ENCODE peak calls at places on chromosomes 3 and 15, in six cellular contexts. O is cardiac muscle cell, B is upper lobe of left lung, U is heart right ventricle, P is stomach, Q is endodermal cell. M is an unnamed sample. For H3K4me1, the result is how much of the 10 kb centered on the place peaks cover.

GRCh38 chr15:53611145-53611920 is 148.1 kb downstream of the WDR72 start:
- DNase-seq in O (no peak), B (no peak), U (no peak), P (no peak), Q (no peak), M (no peak)

GRCh38 chr15:101306341-101307047 is 11.4 kb upstream of the SNRPA1 start:
- DNase-seq in O (no peak), B (peak), U (no peak), P (no peak), Q (peak), M (no peak)

GRCh38 chr3:40185029-40185695 is 124.3 kb upstream of the EIF1B start:
- DNase-seq in O (no peak), B (no peak), U (no peak), P (no peak), Q (peak), M (no peak)

GRCh38 chr3:195147649-195148121 is 123.3 kb downstream of the XXYLT1 start:
- DNase-seq in O (no peak), B (peak), U (peak), P (peak), Q (no peak), M (no peak)

GRCh38 chr3:107421170-107421792 is 44.0 kb downstream of the CCDC54 start:
- DNase-seq in O (peak), B (no peak), U (no peak), P (no peak), Q (no peak), M (no peak)

GRCh38 chr3:131903988-131904415 is 130.8 kb downstream of the CPNE4 start:
- DNase-seq in O (no peak), B (no peak), U (no peak), P (no peak), Q (no peak), M (no peak)

GRCh38 chr3:195129644-195130492 is 141.1 kb downstream of the XXYLT1 start:
- DNase-seq in O (no peak), B (no peak), U (no peak), P (no peak), Q (no peak), M (no peak)

GRCh38 chr3:124599779-124600693 is 130.2 kb upstream of the UMPS start:
- DNase-seq in O (peak), B (no peak), U (peak), P (no peak), Q (no peak), M (no peak)

GRCh38 chr15:73225358-73226015 is 143.3 kb downstream of the HCN4 start:
- DNase-seq in O (no peak), B (no peak), U (no peak), P (no peak), Q (peak), M (no peak)

GRCh38 chr3:3089017-3089416 is 21.2 kb downstream of the IL5RA start:
- DNase-seq in O (no peak), B (no peak), U (no peak), P (no peak), Q (no peak), M (no peak)

GRCh38 chr3:105195260-105195659 is 171.4 kb upstream of the ALCAM start:
- DNase-seq in O (no peak), B (no peak), U (no peak), P (no peak), Q (no peak), M (no peak)

GRCh38 chr3:151051533-151051932 is 33.9 kb upstream of the MED12L start:
- DNase-seq in O (no peak), B (no peak), U (no peak), P (no peak), Q (no peak), M (no peak)

GRCh38 chr15:77577350-77577749 is 55.4 kb downstream of the LINGO1 start:
- DNase-seq in O (no peak), B (no peak), U (no peak), P (no peak), Q (no peak), M (no peak)

GRCh38 chr3:79551325-79551892 is 216.4 kb downstream of the ROBO1 start:
- DNase-seq in O (no peak), B (no peak), U (no peak), P (no peak), Q (no peak), M (no peak)

DNA sequence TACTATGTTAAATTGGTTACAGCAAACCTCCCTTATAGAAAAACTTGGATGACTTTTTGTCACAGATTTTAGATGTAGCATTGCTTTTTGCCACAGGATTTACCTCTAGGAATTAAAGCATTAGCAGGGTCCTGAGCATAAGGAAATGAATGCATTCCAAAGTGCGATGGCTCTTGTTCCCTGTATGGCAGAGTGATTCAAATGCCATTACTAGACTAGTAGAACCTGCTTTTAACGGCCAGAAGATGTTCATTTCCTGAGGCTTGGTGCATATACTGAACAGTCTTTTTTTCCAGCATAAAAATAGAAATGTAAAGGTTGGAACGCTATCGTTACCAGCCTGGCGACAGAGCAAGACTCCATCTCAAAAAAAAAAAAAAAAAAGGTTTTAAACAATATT is 59.4 kb downstream of the WNT5A start:
- DNase-seq in O (no peak), B (no peak), U (no peak), P (no peak), Q (no peak), M (no peak)
- H3K4me1 ChIP-seq in O (under half), B (under half), U (under half), P (under half), Q (under half), M (under half)

GRCh38 chr15:31442203-31443090 is 115.8 kb downstream of the KLF13 start:
- DNase-seq in O (no peak), B (no peak), U (no peak), P (peak), Q (peak), M (no peak)
- TF ChIP-seq CTCF in O (peak), B (no peak), U (peak), P (no peak), Q (peak), M (no peak)

DNA sequence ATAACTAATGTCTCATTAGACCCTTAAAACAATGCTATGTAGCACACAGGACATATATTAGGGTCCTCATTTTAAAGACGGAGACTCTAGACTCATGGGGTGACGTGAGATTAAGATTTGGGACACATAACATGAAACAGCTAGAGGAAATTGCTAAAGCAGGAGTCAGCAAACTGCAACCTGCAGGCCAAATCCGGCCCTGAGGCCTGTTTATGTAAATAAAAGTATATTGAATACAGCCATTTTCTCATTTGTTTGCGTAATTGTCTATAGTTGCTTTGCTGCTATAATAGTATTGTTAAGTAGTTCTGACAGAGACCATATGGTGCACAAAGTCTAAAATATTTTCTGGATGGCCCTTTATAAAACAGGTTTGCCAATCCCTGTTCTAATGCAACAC is 115.4 kb downstream of the TMCO5A start:
- DNase-seq in O (no peak), B (no peak), U (no peak), P (no peak), Q (no peak), M (no peak)
- H3K27ac ChIP-seq in O (no peak), B (no peak), U (no peak), P (no peak), Q (no peak), M (no peak)

DNA sequence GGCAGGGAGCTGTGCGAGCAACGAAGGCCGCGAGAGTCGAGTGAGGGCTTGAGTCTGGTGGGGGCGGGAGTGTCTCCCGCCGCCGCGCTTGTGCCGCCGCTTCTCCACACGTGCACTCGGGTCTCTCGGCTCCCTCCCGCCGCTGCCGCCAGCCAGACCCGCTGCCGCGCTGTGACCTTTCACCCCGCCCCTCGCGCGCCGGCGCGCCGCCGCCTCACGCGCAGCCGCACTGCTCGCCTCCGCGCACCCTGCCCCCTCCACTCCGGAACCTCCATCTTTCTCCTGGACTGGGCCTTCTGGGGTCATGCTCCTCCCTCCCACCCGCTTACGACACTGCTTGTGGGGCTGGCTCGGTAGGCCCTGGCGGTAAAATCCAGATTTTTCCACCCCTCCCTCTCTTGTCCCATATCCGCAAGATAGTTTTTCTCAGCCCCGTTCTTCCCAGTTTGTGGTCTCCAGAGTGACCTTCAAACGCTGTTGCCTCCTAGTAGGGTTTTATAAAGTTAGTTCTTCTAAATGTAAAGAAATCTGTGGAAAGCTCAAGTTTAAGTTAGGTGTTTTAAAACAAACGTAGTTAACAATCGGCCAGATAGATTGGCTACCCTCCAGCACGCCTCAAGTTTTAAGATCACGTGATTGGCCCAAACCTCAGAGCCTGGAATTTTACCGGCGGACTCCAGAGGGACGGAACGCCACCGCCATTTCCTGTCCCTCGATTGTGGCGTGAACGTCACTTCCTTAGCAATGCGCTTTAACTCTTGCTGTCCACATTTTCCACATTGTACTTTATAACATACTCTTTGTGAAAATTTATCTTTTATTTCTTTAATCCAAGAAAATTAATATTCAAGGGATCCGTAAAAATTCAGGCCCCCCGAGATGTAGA is at the start of gene NAA50:
- DNase-seq in O (peak), B (peak), U (peak), P (peak), Q (peak), M (peak)
- H3K4me1 ChIP-seq in O (under half), B (under half), U (half or more), P (under half), Q (under half), M (under half)

GRCh38 chr3:57006949-57007419 is 53.5 kb upstream of the SPATA12 start:
- DNase-seq in O (peak), B (peak), U (no peak), P (peak), Q (peak), M (no peak)
- TF ChIP-seq CTCF in O (peak), B (no peak), U (peak), P (no peak), Q (peak), M (no peak)

DNA sequence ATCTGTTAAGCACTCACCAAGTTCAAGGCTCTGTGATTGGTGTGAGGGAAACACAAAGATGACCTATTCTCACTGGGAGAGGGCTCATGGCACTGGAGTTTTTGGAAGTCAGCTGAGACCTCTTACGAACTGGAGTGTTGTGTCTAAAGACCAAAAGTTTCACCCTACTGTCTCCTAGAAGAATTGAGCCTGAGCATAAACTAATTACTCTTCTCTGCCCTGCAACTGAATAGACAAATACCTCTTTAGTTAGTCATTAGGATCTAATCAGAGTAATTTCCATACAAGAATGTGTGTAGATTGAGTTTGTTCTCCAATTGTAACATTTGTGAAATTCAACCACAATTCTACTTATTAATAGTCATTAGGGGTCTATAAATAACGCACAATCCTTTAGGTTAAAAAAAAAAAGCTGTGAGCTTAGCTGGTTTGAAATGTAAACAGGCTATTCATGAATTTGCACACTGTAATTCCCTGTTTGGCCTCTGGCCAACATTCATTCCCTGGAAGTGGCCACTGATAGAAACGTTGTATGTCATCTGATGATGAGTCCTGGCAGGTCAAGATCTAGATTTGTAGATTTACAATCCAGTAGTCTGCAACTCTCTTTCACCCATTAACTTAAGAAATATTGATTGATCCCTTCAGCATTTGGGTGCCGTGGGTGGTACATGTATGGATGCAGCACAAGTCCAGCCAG is 76.8 kb upstream of the SOX14 start:
- DNase-seq in O (no peak), B (no peak), U (no peak), P (no peak), Q (no peak), M (no peak)
- H3K27ac ChIP-seq in O (no peak), B (no peak), U (no peak), P (no peak), Q (no peak), M (no peak)

GRCh38 chr3:58200121-58200709 is 10.6 kb downstream of the DNASE1L3 start:
- DNase-seq in O (no peak), B (no peak), U (no peak), P (no peak), Q (no peak), M (no peak)

GRCh38 chr3:58198362-58198761 is 12.4 kb downstream of the DNASE1L3 start:
- DNase-seq in O (no peak), B (no peak), U (no peak), P (no peak), Q (no peak), M (no peak)

GRCh38 chr3:58200846-58201355 is 9.9 kb downstream of the DNASE1L3 start:
- DNase-seq in O (peak), B (no peak), U (no peak), P (no peak), Q (no peak), M (no peak)

GRCh38 chr3:58197588-58197987 is 13.2 kb downstream of the DNASE1L3 start:
- DNase-seq in O (no peak), B (no peak), U (no peak), P (no peak), Q (no peak), M (no peak)

DNA sequence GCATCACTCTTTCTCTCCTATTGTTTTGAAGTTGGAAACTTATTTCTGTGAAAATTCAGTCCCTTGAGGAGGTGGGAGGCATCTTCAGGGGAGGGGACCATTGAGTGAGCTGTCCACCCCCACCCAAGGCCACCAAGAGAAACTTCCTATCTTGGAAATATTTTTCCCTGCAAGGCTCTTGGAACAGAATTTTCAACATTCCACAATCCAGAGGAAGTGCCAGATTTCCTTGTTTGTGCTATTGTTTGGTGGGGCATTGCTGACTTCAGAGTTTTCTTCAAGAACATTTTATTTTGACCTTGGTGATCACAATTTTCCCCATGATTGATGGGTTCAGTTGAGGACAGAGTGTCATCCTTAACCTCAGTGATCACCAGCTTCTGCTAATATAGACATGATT is 12.0 kb downstream of the DNASE1L3 start:
- DNase-seq in O (no peak), B (no peak), U (no peak), P (no peak), Q (no peak), M (no peak)
- H3K4me1 ChIP-seq in O (under half), B (under half), U (under half), P (under half), Q (under half), M (under half)

DNA sequence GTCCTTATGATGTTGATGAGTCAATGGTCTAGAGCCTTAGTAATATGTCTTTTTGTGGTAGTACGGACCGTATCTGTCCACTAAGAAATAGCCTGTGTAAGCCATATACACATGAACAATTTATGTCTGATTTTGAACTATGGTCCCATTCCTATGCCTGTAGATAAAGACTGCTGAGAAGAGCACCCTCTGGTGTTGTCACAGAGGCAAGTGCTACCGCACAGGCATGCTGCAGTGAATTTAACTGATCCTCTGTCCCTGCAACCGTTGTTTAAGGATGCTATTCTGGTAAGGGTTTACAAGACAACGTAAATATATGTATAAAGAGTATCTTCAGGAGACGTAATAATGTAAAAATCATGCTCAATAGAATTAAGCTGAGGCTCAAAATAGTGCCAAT is 170.7 kb downstream of the UBE3A start:
- DNase-seq in O (no peak), B (no peak), U (no peak), P (no peak), Q (peak), M (no peak)
- TF ChIP-seq CTCF in O (no peak), B (no peak), U (no peak), P (no peak), Q (peak), M (no peak)

DNA sequence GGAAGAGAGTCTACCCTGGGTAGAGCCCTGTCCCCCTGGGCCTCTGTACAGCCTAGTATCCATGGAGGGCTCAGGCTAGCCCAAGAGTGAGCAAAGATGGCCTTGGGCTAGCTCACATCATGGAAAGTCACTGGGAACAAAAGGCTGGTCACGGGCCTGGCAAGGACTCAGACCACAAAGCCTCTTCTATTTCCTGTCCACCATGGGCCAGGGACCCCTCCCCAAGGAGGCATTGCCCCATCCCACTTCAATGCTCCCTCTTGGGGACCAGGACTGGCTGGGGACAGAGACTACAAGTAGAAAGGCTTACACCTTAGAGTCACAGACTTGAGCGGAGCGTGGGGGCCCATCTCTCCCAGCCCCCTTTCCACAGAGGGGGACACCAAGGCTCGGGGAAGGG is 16.9 kb downstream of the DUSP7 start:
- DNase-seq in O (no peak), B (no peak), U (no peak), P (no peak), Q (no peak), M (no peak)
- H3K27ac ChIP-seq in O (no peak), B (peak), U (peak), P (peak), Q (peak), M (no peak)

M was measured in tibial artery.